ENCODE peak calls at places on chromosomes 1 and 21, in ten cellular contexts. One of them, this sample, is unnamed.

GRCh38 chr1:29823536-29823935 is 587.2 kb downstream of the PTPRU start:
- DNase-seq in hepatocyte: no peak
- DNase-seq in HL-60: no peak
- DNase-seq in neural crest cell: no peak
- DNase-seq in endothelial cell: no peak
- DNase-seq in astrocyte of the spinal cord: no peak
- DNase-seq in heart right ventricle: no peak
- DNase-seq in MM.1S: no peak
- DNase-seq in right lobe of liver: peak
- DNase-seq in psoas muscle: no peak
- DNase-seq in this sample: no peak

GRCh38 chr21:31484219-31484618 is 140.2 kb upstream of the TIAM1 start:
- DNase-seq in heart right ventricle: no peak
- DNase-seq in right lobe of liver: no peak
- DNase-seq in neural crest cell: no peak
- DNase-seq in psoas muscle: no peak
- DNase-seq in endothelial cell: no peak
- DNase-seq in HL-60: no peak
- DNase-seq in astrocyte of the spinal cord: no peak
- DNase-seq in MM.1S: no peak
- DNase-seq in hepatocyte: no peak
- DNase-seq in this sample: no peak

GRCh38 chr1:30757196-30757949 is at the start of gene LAPTM5:
- DNase-seq in astrocyte of the spinal cord: peak
- DNase-seq in psoas muscle: peak
- DNase-seq in endothelial cell: peak
- DNase-seq in HL-60: no peak
- DNase-seq in MM.1S: peak
- DNase-seq in right lobe of liver: peak
- DNase-seq in neural crest cell: no peak
- DNase-seq in heart right ventricle: peak
- DNase-seq in hepatocyte: no peak
- DNase-seq in this sample: no peak

GRCh38 chr1:108813326-108813725 is 43.6 kb downstream of the AKNAD1 start:
- DNase-seq in neural crest cell: no peak
- DNase-seq in psoas muscle: no peak
- DNase-seq in HL-60: no peak
- DNase-seq in right lobe of liver: no peak
- DNase-seq in heart right ventricle: no peak
- DNase-seq in MM.1S: no peak
- DNase-seq in endothelial cell: no peak
- DNase-seq in hepatocyte: no peak
- DNase-seq in astrocyte of the spinal cord: no peak
- DNase-seq in this sample: no peak

GRCh38 chr1:153426809-153427208 is 10.5 kb downstream of the S100A7A start:
- DNase-seq in MM.1S: no peak
- DNase-seq in right lobe of liver: no peak
- DNase-seq in astrocyte of the spinal cord: no peak
- DNase-seq in HL-60: no peak
- DNase-seq in psoas muscle: no peak
- DNase-seq in hepatocyte: no peak
- DNase-seq in neural crest cell: no peak
- DNase-seq in heart right ventricle: no peak
- DNase-seq in endothelial cell: no peak
- DNase-seq in this sample: no peak

GRCh38 chr21:17660862-17661261 is 48.2 kb upstream of the BTG3 start:
- DNase-seq in right lobe of liver: no peak
- DNase-seq in neural crest cell: no peak
- DNase-seq in endothelial cell: no peak
- DNase-seq in HL-60: no peak
- DNase-seq in MM.1S: no peak
- DNase-seq in heart right ventricle: no peak
- DNase-seq in psoas muscle: no peak
- DNase-seq in hepatocyte: no peak
- DNase-seq in astrocyte of the spinal cord: no peak
- DNase-seq in this sample: no peak

GRCh38 chr1:209041936-209042335 is 541.6 kb upstream of the CAMK1G start:
- DNase-seq in HL-60: peak
- DNase-seq in right lobe of liver: no peak
- DNase-seq in endothelial cell: no peak
- DNase-seq in MM.1S: no peak
- DNase-seq in hepatocyte: no peak
- DNase-seq in astrocyte of the spinal cord: peak
- DNase-seq in neural crest cell: no peak
- DNase-seq in psoas muscle: no peak
- DNase-seq in heart right ventricle: no peak
- DNase-seq in this sample: no peak

GRCh38 chr1:54117815-54118563 is 34.8 kb downstream of the CDCP2 start:
- DNase-seq in heart right ventricle: no peak
- DNase-seq in right lobe of liver: no peak
- DNase-seq in endothelial cell: no peak
- DNase-seq in astrocyte of the spinal cord: no peak
- DNase-seq in MM.1S: no peak
- DNase-seq in psoas muscle: no peak
- DNase-seq in HL-60: no peak
- DNase-seq in hepatocyte: no peak
- DNase-seq in neural crest cell: no peak
- DNase-seq in this sample: peak

GRCh38 chr1:30645807-30646206 is 77.6 kb downstream of the MATN1 start:
- DNase-seq in HL-60: no peak
- DNase-seq in endothelial cell: no peak
- DNase-seq in neural crest cell: no peak
- DNase-seq in MM.1S: no peak
- DNase-seq in right lobe of liver: no peak
- DNase-seq in astrocyte of the spinal cord: no peak
- DNase-seq in psoas muscle: no peak
- DNase-seq in heart right ventricle: no peak
- DNase-seq in hepatocyte: no peak
- DNase-seq in this sample: no peak

GRCh38 chr1:119660253-119661078 is 12.4 kb upstream of the ZNF697 start:
- DNase-seq in hepatocyte: peak
- DNase-seq in psoas muscle: no peak
- DNase-seq in right lobe of liver: no peak
- DNase-seq in endothelial cell: no peak
- DNase-seq in heart right ventricle: no peak
- DNase-seq in HL-60: no peak
- DNase-seq in astrocyte of the spinal cord: no peak
- DNase-seq in MM.1S: no peak
- DNase-seq in neural crest cell: no peak
- DNase-seq in this sample: no peak

GRCh38 chr1:119895102-119895501 is 1.2 kb downstream of the ADAM30 start:
- DNase-seq in endothelial cell: no peak
- DNase-seq in MM.1S: no peak
- DNase-seq in astrocyte of the spinal cord: no peak
- DNase-seq in right lobe of liver: no peak
- DNase-seq in neural crest cell: no peak
- DNase-seq in heart right ventricle: no peak
- DNase-seq in psoas muscle: no peak
- DNase-seq in HL-60: no peak
- DNase-seq in hepatocyte: no peak
- DNase-seq in this sample: no peak

GRCh38 chr1:222754386-222755139 is 17.6 kb downstream of the FAM177B start:
- DNase-seq in hepatocyte: peak
- DNase-seq in neural crest cell: no peak
- DNase-seq in endothelial cell: no peak
- DNase-seq in heart right ventricle: peak
- DNase-seq in right lobe of liver: no peak
- DNase-seq in astrocyte of the spinal cord: peak
- DNase-seq in HL-60: no peak
- DNase-seq in MM.1S: no peak
- DNase-seq in psoas muscle: peak
- DNase-seq in this sample: peak

GRCh38 chr1:222750651-222751050 is 13.6 kb downstream of the FAM177B start:
- DNase-seq in psoas muscle: no peak
- DNase-seq in right lobe of liver: no peak
- DNase-seq in hepatocyte: no peak
- DNase-seq in heart right ventricle: no peak
- DNase-seq in endothelial cell: no peak
- DNase-seq in neural crest cell: no peak
- DNase-seq in HL-60: no peak
- DNase-seq in astrocyte of the spinal cord: no peak
- DNase-seq in MM.1S: peak
- DNase-seq in this sample: no peak

DNA sequence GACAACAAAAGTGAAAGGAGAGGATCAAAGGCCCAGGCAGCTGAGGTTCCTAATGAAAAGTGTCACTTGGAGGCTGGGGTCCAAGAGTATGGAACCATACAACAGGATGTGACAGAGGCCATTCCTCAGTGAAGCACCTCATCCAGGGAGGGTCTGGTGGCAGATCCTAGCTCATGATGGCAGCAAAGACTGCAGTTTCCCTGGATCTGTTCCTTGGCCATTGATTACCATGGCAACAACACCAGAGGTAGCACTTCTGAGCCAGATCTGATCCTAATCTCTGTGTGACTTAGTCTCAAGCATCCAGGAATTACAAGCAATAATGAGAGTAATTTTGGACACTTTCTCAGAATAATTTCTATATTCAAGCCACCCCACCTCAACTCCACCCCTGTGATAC is 12.9 kb downstream of the FAM177B start:
- DNase-seq in HL-60: no peak
- DNase-seq in heart right ventricle: no peak
- DNase-seq in astrocyte of the spinal cord: no peak
- DNase-seq in endothelial cell: no peak
- DNase-seq in hepatocyte: no peak
- DNase-seq in neural crest cell: no peak
- DNase-seq in right lobe of liver: no peak
- DNase-seq in MM.1S: no peak
- DNase-seq in psoas muscle: no peak
- DNase-seq in this sample: no peak
- TF ChIP-seq CTCF in HL-60: no peak
- TF ChIP-seq CTCF in heart right ventricle: no peak
- TF ChIP-seq CTCF in astrocyte of the spinal cord: no peak
- TF ChIP-seq CTCF in endothelial cell: no peak
- TF ChIP-seq CTCF in hepatocyte: no peak
- TF ChIP-seq CTCF in neural crest cell: no peak
- TF ChIP-seq CTCF in right lobe of liver: no peak
- TF ChIP-seq CTCF in MM.1S: no peak
- TF ChIP-seq CTCF in psoas muscle: no peak
- TF ChIP-seq CTCF in this sample: no peak

DNA sequence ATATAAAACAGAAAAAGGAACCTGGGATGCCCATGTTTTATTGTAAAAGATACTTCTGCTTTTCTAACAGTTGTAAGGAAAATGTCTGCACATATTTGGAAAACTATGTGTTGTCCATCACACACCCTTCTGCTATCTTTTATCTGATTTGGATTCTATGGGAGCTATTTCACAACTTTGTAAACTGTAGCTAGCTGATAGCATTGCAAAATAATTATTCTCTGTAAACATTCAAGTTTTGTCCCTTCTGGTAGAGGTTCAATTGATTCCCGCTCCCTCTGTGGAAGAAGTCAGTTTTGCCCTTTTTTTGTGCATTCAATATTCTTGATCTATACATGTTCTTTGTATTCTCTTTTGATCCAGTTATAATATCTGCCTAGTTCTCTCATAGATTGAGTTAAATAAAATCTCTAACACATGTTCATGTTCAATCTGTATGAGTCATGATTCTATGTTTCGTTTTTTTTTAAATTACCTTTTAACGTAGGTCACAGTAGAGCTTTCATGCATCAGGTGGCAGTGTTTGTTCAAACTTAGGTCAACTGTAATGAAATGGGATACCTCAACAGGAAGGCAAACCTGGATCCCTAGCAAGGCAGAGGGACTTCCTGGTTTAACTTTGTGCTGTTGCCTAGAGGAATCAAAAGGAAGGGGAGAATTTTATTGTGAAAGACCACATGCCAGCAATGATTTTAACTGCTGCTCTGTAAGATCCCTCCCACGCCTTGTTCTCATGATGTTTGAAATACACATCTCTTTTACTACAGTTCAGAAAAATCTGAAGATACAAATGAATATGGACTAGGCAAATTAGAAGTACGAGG is 26.0 kb upstream of the BCL9 start:
- DNase-seq in hepatocyte: peak
- DNase-seq in endothelial cell: peak
- DNase-seq in psoas muscle: no peak
- DNase-seq in MM.1S: peak
- DNase-seq in HL-60: no peak
- DNase-seq in heart right ventricle: no peak
- DNase-seq in neural crest cell: no peak
- DNase-seq in astrocyte of the spinal cord: peak
- DNase-seq in right lobe of liver: peak
- DNase-seq in this sample: peak
- TF ChIP-seq CTCF in hepatocyte: peak
- TF ChIP-seq CTCF in endothelial cell: no peak
- TF ChIP-seq CTCF in psoas muscle: peak
- TF ChIP-seq CTCF in MM.1S: peak
- TF ChIP-seq CTCF in HL-60: no peak
- TF ChIP-seq CTCF in heart right ventricle: no peak
- TF ChIP-seq CTCF in neural crest cell: no peak
- TF ChIP-seq CTCF in astrocyte of the spinal cord: no peak
- TF ChIP-seq CTCF in right lobe of liver: peak
- TF ChIP-seq CTCF in this sample: peak

DNA sequence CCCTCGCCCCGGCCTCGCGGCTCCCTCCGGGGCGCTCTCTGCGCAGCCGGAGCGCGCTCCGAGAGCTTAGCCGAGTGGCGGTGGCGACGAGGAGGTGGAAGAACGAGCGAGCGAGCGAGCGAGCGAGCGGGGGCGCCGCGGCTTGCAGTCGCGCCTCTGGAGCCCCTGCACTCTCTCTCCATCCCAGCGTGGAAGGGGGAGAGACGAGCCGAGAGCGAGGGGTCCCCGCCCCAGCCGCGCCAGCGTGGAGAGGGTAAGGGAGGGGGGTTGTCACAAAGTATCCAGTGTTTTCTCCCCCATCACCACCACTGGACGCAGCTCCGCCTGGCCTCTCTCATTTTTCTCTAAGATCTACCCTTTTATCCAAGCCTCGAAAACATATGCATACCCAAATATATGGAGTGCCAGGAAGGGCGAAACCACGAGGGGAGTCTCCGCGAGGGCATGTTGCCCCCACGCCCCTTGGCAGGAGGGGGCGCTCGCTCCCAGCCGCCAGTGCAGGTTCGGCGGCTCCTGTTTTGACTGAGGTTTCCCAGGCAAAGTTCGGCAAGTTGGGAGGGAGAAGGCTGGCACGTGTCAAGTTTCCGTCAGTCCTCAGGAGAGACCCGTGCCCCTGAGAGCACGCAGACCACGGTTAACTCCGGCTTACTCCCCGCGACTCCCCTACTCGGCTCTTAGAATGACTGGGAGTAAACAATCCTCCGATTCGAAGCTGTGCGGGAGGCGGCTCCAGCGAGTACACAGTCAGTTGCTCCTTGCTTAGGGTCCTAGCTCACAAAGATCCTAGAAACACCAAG is 569 bp upstream of the DAB1 start:
- DNase-seq in right lobe of liver: no peak
- DNase-seq in hepatocyte: peak
- DNase-seq in neural crest cell: peak
- DNase-seq in astrocyte of the spinal cord: peak
- DNase-seq in MM.1S: no peak
- DNase-seq in psoas muscle: no peak
- DNase-seq in HL-60: no peak
- DNase-seq in endothelial cell: peak
- DNase-seq in heart right ventricle: peak
- DNase-seq in this sample: peak
- TF ChIP-seq CTCF in right lobe of liver: peak
- TF ChIP-seq CTCF in hepatocyte: peak
- TF ChIP-seq CTCF in neural crest cell: peak
- TF ChIP-seq CTCF in astrocyte of the spinal cord: peak
- TF ChIP-seq CTCF in MM.1S: no peak
- TF ChIP-seq CTCF in psoas muscle: peak
- TF ChIP-seq CTCF in HL-60: no peak
- TF ChIP-seq CTCF in endothelial cell: peak
- TF ChIP-seq CTCF in heart right ventricle: peak
- TF ChIP-seq CTCF in this sample: peak

GRCh38 chr1:247923941-247924340 is 748 bp upstream of the OR2AJ1 start:
- DNase-seq in MM.1S: no peak
- DNase-seq in neural crest cell: no peak
- DNase-seq in hepatocyte: no peak
- DNase-seq in endothelial cell: no peak
- DNase-seq in heart right ventricle: no peak
- DNase-seq in astrocyte of the spinal cord: no peak
- DNase-seq in HL-60: no peak
- DNase-seq in psoas muscle: no peak
- DNase-seq in right lobe of liver: no peak
- DNase-seq in this sample: no peak
- TF ChIP-seq CTCF in MM.1S: no peak
- TF ChIP-seq CTCF in neural crest cell: no peak
- TF ChIP-seq CTCF in hepatocyte: no peak
- TF ChIP-seq CTCF in endothelial cell: no peak
- TF ChIP-seq CTCF in heart right ventricle: no peak
- TF ChIP-seq CTCF in astrocyte of the spinal cord: no peak
- TF ChIP-seq CTCF in HL-60: no peak
- TF ChIP-seq CTCF in psoas muscle: no peak
- TF ChIP-seq CTCF in right lobe of liver: no peak
- TF ChIP-seq CTCF in this sample: no peak

This sample was measured in Calu3.